ENCODE peak calls at places on chromosomes 5 and 9, in six cellular contexts. Z, B, J, O, C and F are unnamed samples.

GRCh38 chr5:69484891-69485290 is 7.7 kb upstream of the OCLN start:
- DNase-seq in Z (no peak), O (peak), J (no peak), B (no peak), C (peak), F (no peak)

GRCh38 chr9:36146666-36147065 is 10.1 kb downstream of the GLIPR2 start:
- DNase-seq in J (no peak), B (no peak), O (no peak), Z (no peak), C (no peak), F (no peak)

GRCh38 chr9:117516676-117517632 is 102.1 kb upstream of the ASTN2 start:
- DNase-seq in Z (no peak), C (no peak), O (no peak), J (no peak), B (no peak), F (no peak)

GRCh38 chr5:115267617-115268016 is 4.9 kb upstream of the PGGT1B start:
- DNase-seq in C (no peak), B (no peak), J (no peak), Z (no peak), O (no peak), F (no peak)

GRCh38 chr9:79581388-79581787 is 9.6 kb downstream of the TLE4 start:
- DNase-seq in O (no peak), Z (no peak), J (no peak), B (no peak), C (no peak), F (no peak)

GRCh38 chr5:6818594-6819512 is 105.6 kb downstream of the TENT4A start:
- DNase-seq in Z (no peak), C (no peak), J (no peak), B (no peak), O (no peak), F (no peak)

GRCh38 chr9:22976454-22976853 is 529.8 kb downstream of the DMRTA1 start:
- DNase-seq in C (no peak), Z (no peak), O (no peak), B (no peak), J (no peak), F (no peak)

GRCh38 chr9:131630206-131630831 is 85.0 kb downstream of the PRRT1B start:
- DNase-seq in O (no peak), Z (no peak), C (no peak), J (peak), B (no peak), F (no peak)

GRCh38 chr5:175060264-175060663 is 335.9 kb downstream of the MSX2 start:
- DNase-seq in C (no peak), J (no peak), Z (no peak), B (no peak), O (no peak), F (no peak)

GRCh38 chr5:142170254-142170953 is 61.8 kb downstream of the NDFIP1 start:
- DNase-seq in O (no peak), Z (no peak), B (no peak), C (no peak), J (no peak), F (peak)

GRCh38 chr5:10891193-10891592 is 130.2 kb upstream of the DAP start:
- DNase-seq in J (no peak), Z (no peak), O (no peak), B (no peak), C (no peak), F (no peak)

GRCh38 chr5:16550316-16550952 is 66.4 kb downstream of the RETREG1 start:
- DNase-seq in B (no peak), C (peak), J (peak), Z (no peak), O (peak), F (no peak)

GRCh38 chr9:123946257-123946855 is 16.4 kb upstream of the DENND1A start:
- DNase-seq in O (no peak), Z (no peak), C (no peak), B (no peak), J (no peak), F (no peak)

GRCh38 chr9:95736891-95737522 is 138.5 kb upstream of the ERCC6L2 start:
- DNase-seq in O (no peak), C (peak), J (no peak), Z (no peak), B (no peak), F (no peak)

GRCh38 chr5:171155621-171156020 is 153.4 kb upstream of the TLX3 start:
- DNase-seq in B (no peak), Z (no peak), J (no peak), C (no peak), O (no peak), F (no peak)

GRCh38 chr5:167633114-167633513 is 658.3 kb upstream of the WWC1 start:
- DNase-seq in B (no peak), O (no peak), J (no peak), Z (no peak), C (no peak), F (no peak)

GRCh38 chr9:95840096-95840495 is 35.4 kb upstream of the ERCC6L2 start:
- DNase-seq in B (no peak), C (no peak), Z (no peak), O (no peak), J (no peak), F (no peak)

GRCh38 chr5:20601678-20602100 is 613.7 kb upstream of the CDH18 start:
- DNase-seq in Z (no peak), B (no peak), O (peak), C (no peak), J (no peak), F (no peak)

GRCh38 chr9:129709471-129710460 is 43.1 kb downstream of the PTGES start:
- DNase-seq in J (no peak), B (no peak), C (no peak), Z (no peak), O (no peak), F (no peak)

GRCh38 chr5:149551227-149552037 is at the start of gene CSNK1A1:
- DNase-seq in J (peak), O (peak), B (peak), Z (peak), C (peak), F (peak)